ENCODE peak calls at places on chromosomes 13 and 19, in four cellular contexts. Z, L, R and K are unnamed samples.

GRCh38 chr13:78659450-78660110 is 625 bp upstream of the OBI1 start:
- DNase-seq in Z (no peak), L (no peak), R (no peak), K (no peak)

GRCh38 chr13:34179481-34179880 is 361.5 kb downstream of the RFC3 start:
- DNase-seq in Z (no peak), L (no peak), R (no peak), K (no peak)

GRCh38 chr19:3406571-3407111 is 40.3 kb downstream of the NFIC start:
- DNase-seq in Z (no peak), L (no peak), R (no peak), K (no peak)

GRCh38 chr13:25044071-25044470 is 51.9 kb upstream of the PABPC3 start:
- DNase-seq in Z (no peak), L (no peak), R (no peak), K (no peak)

GRCh38 chr19:14113762-14114414 is 3.7 kb downstream of the PRKACA start:
- DNase-seq in Z (peak), L (peak), R (no peak), K (peak)

GRCh38 chr13:66407159-66407558 is 823.0 kb downstream of the PCDH9 start:
- DNase-seq in Z (no peak), L (no peak), R (no peak), K (no peak)

GRCh38 chr13:97946951-97947588 is 6.4 kb upstream of the IPO5 start:
- DNase-seq in Z (no peak), L (no peak), R (no peak), K (no peak)

GRCh38 chr19:38228491-38229439 is 4.7 kb upstream of the DPF1 start:
- DNase-seq in Z (peak), L (peak), R (no peak), K (no peak)

GRCh38 chr13:98240974-98241373 is 63.9 kb upstream of the RNF113B start:
- DNase-seq in Z (no peak), L (no peak), R (no peak), K (no peak)

GRCh38 chr19:10788146-10788545 is 47.9 kb downstream of the TMED1 start:
- DNase-seq in Z (no peak), L (no peak), R (no peak), K (no peak)

GRCh38 chr13:108225440-108225839 is 7.2 kb downstream of the ABHD13 start:
- DNase-seq in Z (no peak), L (no peak), R (no peak), K (no peak)

GRCh38 chr13:38868870-38869269 is 121.8 kb downstream of the STOML3 start:
- DNase-seq in Z (no peak), L (no peak), R (no peak), K (no peak)

GRCh38 chr19:44951179-44952159 is 3.7 kb upstream of the CLPTM1 start:
- DNase-seq in Z (peak), L (peak), R (peak), K (peak)

GRCh38 chr13:35994131-35994966 is 136.8 kb downstream of the DCLK1 start:
- DNase-seq in Z (no peak), L (no peak), R (no peak), K (no peak)

GRCh38 chr13:64347662-64348061 is 2882.5 kb downstream of the PCDH9 start:
- DNase-seq in Z (no peak), L (no peak), R (no peak), K (no peak)

GRCh38 chr13:99953138-99953755 is 18.3 kb downstream of the ZIC5 start:
- DNase-seq in Z (no peak), L (no peak), R (no peak), K (no peak)

GRCh38 chr19:45682908-45683307 is 8.8 kb downstream of the SNRPD2 start:
- DNase-seq in Z (no peak), L (no peak), R (no peak), K (no peak)

GRCh38 chr13:29810898-29811297 is 39.5 kb downstream of the UBL3 start:
- DNase-seq in Z (no peak), L (no peak), R (no peak), K (no peak)

GRCh38 chr19:10672529-10673150 is 18.5 kb downstream of the ILF3 start:
- DNase-seq in Z (no peak), L (no peak), R (no peak), K (no peak)

GRCh38 chr19:41753936-41754529 is 1.3 kb upstream of the CEACAM6 start:
- DNase-seq in Z (peak), L (peak), R (peak), K (peak)

GRCh38 chr19:19259741-19260140 is 13.4 kb downstream of the TM6SF2 start:
- DNase-seq in Z (peak), L (peak), R (peak), K (peak)

GRCh38 chr19:42693760-42694350 is 46.4 kb downstream of the PSG3 start:
- DNase-seq in Z (peak), L (peak), R (peak), K (peak)

GRCh38 chr19:21434516-21434915 is 37.6 kb downstream of the ZNF493 start:
- DNase-seq in Z (no peak), L (no peak), R (no peak), K (no peak)

GRCh38 chr13:109348514-109349340 is 437.7 kb downstream of the IRS2 start:
- DNase-seq in Z (no peak), L (no peak), R (no peak), K (no peak)

GRCh38 chr13:62336507-62336906 is 920.9 kb upstream of the PCDH20 start:
- DNase-seq in Z (no peak), L (no peak), R (no peak), K (no peak)
- TF ChIP-seq ELF4 in Z (no peak), L (no peak), R (no peak), K (no peak)

GRCh38 chr13:46182491-46182877 is 507 bp upstream of the LCP1 start:
- DNase-seq in Z (no peak), L (no peak), R (no peak), K (no peak)

GRCh38 chr13:46181799-46182490 is at the start of gene LCP1:
- DNase-seq in Z (no peak), L (peak), R (no peak), K (no peak)

GRCh38 chr13:46185634-46186033 is 3.7 kb upstream of the LCP1 start:
- DNase-seq in Z (no peak), L (no peak), R (no peak), K (no peak)

GRCh38 chr13:46183018-46183940 is 1.3 kb upstream of the LCP1 start:
- DNase-seq in Z (no peak), L (no peak), R (no peak), K (no peak)

DNA sequence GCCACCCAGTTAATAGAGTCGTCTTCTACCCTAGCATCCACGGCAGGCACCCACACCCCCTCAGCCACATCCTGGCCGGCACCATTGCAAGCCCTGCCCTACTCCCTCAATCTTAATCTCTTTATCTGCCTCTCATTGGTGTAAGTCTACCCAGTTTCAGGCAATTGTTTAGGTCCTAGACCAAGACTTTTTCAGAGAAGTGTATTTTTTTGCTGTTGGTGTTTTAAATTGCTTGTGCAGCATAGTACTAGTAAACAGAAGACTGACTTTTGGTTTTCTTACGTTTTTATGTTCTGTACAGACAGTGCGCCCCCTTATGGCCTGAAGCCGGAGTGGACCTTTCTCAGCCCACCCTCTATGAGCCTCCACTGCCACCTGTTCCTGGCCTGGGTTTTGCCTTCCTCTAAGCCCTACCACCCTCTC is 2.3 kb upstream of the LCP1 start:
- DNase-seq in Z (peak), L (peak), R (peak), K (peak)
- TF ChIP-seq ELF4 in Z (no peak), L (no peak), R (no peak), K (no peak)

GRCh38 chr13:113243847-113244246 is 34.4 kb downstream of the CUL4A start:
- DNase-seq in Z (no peak), L (no peak), R (no peak), K (no peak)
- TF ChIP-seq ELF4 in Z (no peak), L (no peak), R (no peak), K (no peak)

GRCh38 chr19:7883105-7883504 is 5.2 kb upstream of the LRRC8E start:
- DNase-seq in Z (no peak), L (no peak), R (no peak), K (no peak)

GRCh38 chr19:7874857-7875393 is 735 bp upstream of the PRR36 start:
- DNase-seq in Z (peak), L (no peak), R (no peak), K (no peak)

GRCh38 chr19:7877249-7877836 is 3.2 kb upstream of the PRR36 start:
- DNase-seq in Z (no peak), L (no peak), R (no peak), K (no peak)

GRCh38 chr19:7881910-7882309 is 6.4 kb upstream of the LRRC8E start:
- DNase-seq in Z (no peak), L (no peak), R (no peak), K (no peak)

DNA sequence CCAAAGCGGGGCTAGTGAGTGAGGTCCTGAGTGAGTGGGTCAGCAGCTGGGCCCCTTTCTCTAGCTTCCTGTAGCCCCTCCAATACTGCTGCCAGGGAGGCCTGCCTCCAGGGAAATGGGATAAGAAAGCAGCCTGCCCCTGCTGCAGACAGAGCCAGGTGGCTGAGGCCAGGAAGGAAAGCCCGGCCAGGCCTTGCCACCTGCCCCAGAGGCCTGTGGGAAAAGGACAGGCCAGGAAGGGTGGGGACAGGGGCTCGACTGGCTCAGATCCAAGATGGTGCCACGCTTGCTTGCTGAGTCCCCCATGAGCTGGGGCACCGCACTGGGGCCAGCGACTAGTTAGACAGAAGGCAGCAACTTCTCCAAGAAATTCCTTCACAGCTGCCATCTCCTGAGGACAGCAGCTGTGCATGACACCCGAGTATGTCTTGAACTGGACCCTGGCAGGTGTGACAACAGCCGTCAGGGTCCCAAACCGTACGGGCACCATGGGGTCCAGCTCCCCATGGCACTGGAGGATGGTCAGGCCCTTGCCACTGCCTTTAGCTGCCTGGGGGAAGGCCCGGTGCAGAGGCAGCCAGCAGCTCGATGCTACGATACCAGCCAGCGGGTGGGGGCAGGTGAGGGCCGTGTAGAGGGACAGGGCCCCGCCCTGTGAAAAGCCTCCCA is 5.0 kb upstream of the PRR36 start:
- DNase-seq in Z (no peak), L (no peak), R (no peak), K (no peak)
- TF ChIP-seq ELF4 in Z (no peak), L (no peak), R (no peak), K (no peak)